ENCODE peak calls at places on chromosomes 5 and 9, in five cellular contexts. Y is tibial nerve; N is activated T-helper 1 cell treated with anti-CD3 and anti-CD28 coated beads, Interleukin-2, amount 50 U/mL, for 16 hours; L is HFFc6; C is H9. I is an unnamed sample.

GRCh38 chr5:42360061-42360460 is 63.2 kb upstream of the GHR start:
- DNase-seq in Y (no peak), N (no peak), L (peak; percentile 1), C (no peak), I (no peak)

GRCh38 chr5:94498199-94498598 is 120.2 kb downstream of the KIAA0825 start:
- DNase-seq in Y (no peak), N (no peak), L (no peak), C (no peak), I (no peak)

GRCh38 chr5:179461576-179461975 is 88.8 kb upstream of the RUFY1 start:
- DNase-seq in Y (no peak), N (no peak), L (no peak), C (no peak), I (peak; percentile 74)

GRCh38 chr9:25724424-25724823 is 46.2 kb upstream of the TUSC1 start:
- DNase-seq in Y (no peak), N (no peak), L (peak; percentile 8), C (no peak), I (no peak)

GRCh38 chr5:53991942-53992341 is 318.4 kb downstream of the ARL15 start:
- DNase-seq in Y (no peak), N (no peak), L (peak; percentile 23), C (no peak), I (no peak)

GRCh38 chr9:101480386-101480785 is 44.8 kb upstream of the ALDOB start:
- DNase-seq in Y (no peak), N (no peak), L (no peak), C (no peak), I (no peak)

GRCh38 chr5:147643142-147643541 is 133.3 kb upstream of the DPYSL3 start:
- DNase-seq in Y (no peak), N (no peak), L (no peak), C (no peak), I (no peak)

GRCh38 chr5:134541736-134542376 is 16.4 kb downstream of the JADE2 start:
- DNase-seq in Y (no peak), N (no peak), L (no peak), C (peak; percentile 91), I (peak; percentile 86)

GRCh38 chr9:27632254-27632653 is 59.0 kb upstream of the C9orf72 start:
- DNase-seq in Y (no peak), N (no peak), L (no peak), C (no peak), I (no peak)

GRCh38 chr5:165407352-165407751 is 1901.9 kb downstream of the MAT2B start:
- DNase-seq in Y (no peak), N (no peak), L (no peak), C (no peak), I (no peak)